ENCODE peak calls at places on chromosome 10, in six cellular contexts. C, F, P, D, A and E are unnamed samples.
A peak's percentile ranks its signal among the peaks of the same experiment; 100 is the strongest.

GRCh38 chr10:20615395-20615794 is 281.7 kb downstream of the NEBL start:
- DNase-seq in C (no peak), F (no peak), P (no peak), D (no peak), A (no peak), E (no peak)

GRCh38 chr10:108454224-108454623 is 1289.7 kb upstream of the SORCS1 start:
- DNase-seq in C (no peak), F (no peak), P (no peak), D (no peak), A (no peak), E (no peak)

GRCh38 chr10:132446661-132447445 is 49.9 kb downstream of the PWWP2B start:
- DNase-seq in C (peak; percentile 19), F (peak; percentile 41), P (peak; percentile 86), D (peak; percentile 55), A (no peak), E (peak; percentile 46)

GRCh38 chr10:37679465-37679864 is 177.9 kb downstream of the ZNF248 start:
- DNase-seq in C (no peak), F (no peak), P (no peak), D (no peak), A (no peak), E (no peak)

GRCh38 chr10:73655257-73655989 is 406 bp downstream of the SYNPO2L start:
- DNase-seq in C (no peak), F (no peak), P (no peak), D (no peak), A (no peak), E (no peak)

GRCh38 chr10:86758231-86759072 is 2.0 kb downstream of the BMPR1A start:
- DNase-seq in C (peak; percentile 25), F (no peak), P (no peak), D (no peak), A (no peak), E (peak; percentile 26)

GRCh38 chr10:75261813-75262725 is 26.3 kb upstream of the COMTD1 start:
- DNase-seq in C (peak; percentile 15), F (no peak), P (no peak), D (no peak), A (no peak), E (no peak)

GRCh38 chr10:114289096-114289436 is 50.0 kb downstream of the VWA2 start:
- DNase-seq in C (no peak), F (no peak), P (no peak), D (no peak), A (no peak), E (no peak)

GRCh38 chr10:17235136-17235535 is 7.1 kb downstream of the VIM start:
- DNase-seq in C (no peak), F (no peak), P (no peak), D (no peak), A (no peak), E (no peak)

GRCh38 chr10:132912685-132913558 is 29.4 kb downstream of the CFAP46 start:
- DNase-seq in C (no peak), F (no peak), P (no peak), D (no peak), A (no peak), E (no peak)

GRCh38 chr10:58517481-58518355 is 5.0 kb downstream of the BICC1 start:
- DNase-seq in C (no peak), F (no peak), P (no peak), D (no peak), A (no peak), E (no peak)

GRCh38 chr10:47364366-47364765 is 16.2 kb downstream of the RBP3 start:
- DNase-seq in C (no peak), F (no peak), P (no peak), D (no peak), A (no peak), E (no peak)

GRCh38 chr10:113891476-113891875 is 37.0 kb downstream of the NHLRC2 start:
- DNase-seq in C (no peak), F (no peak), P (no peak), D (no peak), A (peak; percentile 22), E (no peak)

GRCh38 chr10:61140765-61141392 is 196.9 kb upstream of the RHOBTB1 start:
- DNase-seq in C (peak; percentile 77), F (no peak), P (no peak), D (peak; percentile 18), A (peak; percentile 31), E (peak; percentile 10)